ENCODE peak calls at places on chromosomes 1 and 21, in four cellular contexts. One of them, this sample, is unnamed.

GRCh38 chr1:154431586-154432373 is 26.6 kb downstream of the IL6R start:
- DNase-seq in HCT116: no peak
- DNase-seq in HepG2: no peak
- DNase-seq in K562: peak; percentile 33
- DNase-seq in this sample: peak; percentile 78

GRCh38 chr1:99003911-99004269 is 771 bp downstream of the PLPPR5 start:
- DNase-seq in K562: no peak
- DNase-seq in HCT116: no peak
- DNase-seq in HepG2: no peak
- DNase-seq in this sample: no peak

GRCh38 chr21:26844258-26845065 is 747 bp downstream of the ADAMTS1 start:
- DNase-seq in K562: no peak
- DNase-seq in HCT116: no peak
- DNase-seq in HepG2: no peak
- DNase-seq in this sample: no peak

GRCh38 chr1:41767534-41767933 is 151.2 kb downstream of the HIVEP3 start:
- DNase-seq in K562: no peak
- DNase-seq in HCT116: no peak
- DNase-seq in HepG2: no peak
- DNase-seq in this sample: no peak

GRCh38 chr1:227886993-227887696 is 60.6 kb downstream of the WNT9A start:
- DNase-seq in HCT116: no peak
- DNase-seq in HepG2: no peak
- DNase-seq in K562: no peak
- DNase-seq in this sample: no peak

GRCh38 chr1:61612600-61612999 is 112.3 kb downstream of the TM2D1 start:
- DNase-seq in K562: no peak
- DNase-seq in HCT116: no peak
- DNase-seq in HepG2: no peak
- DNase-seq in this sample: no peak

GRCh38 chr1:19086176-19086875 is 123.7 kb downstream of the UBR4 start:
- DNase-seq in HepG2: no peak
- DNase-seq in K562: no peak
- DNase-seq in HCT116: no peak
- DNase-seq in this sample: no peak

GRCh38 chr1:206575165-206575893 is 36.9 kb downstream of the EIF2D start:
- DNase-seq in HepG2: no peak
- DNase-seq in HCT116: no peak
- DNase-seq in K562: peak; percentile 71
- DNase-seq in this sample: no peak

GRCh38 chr21:33976082-33976979 is 60.7 kb upstream of the ATP5PO start:
- DNase-seq in HCT116: no peak
- DNase-seq in K562: peak; percentile 87
- DNase-seq in HepG2: peak; percentile 65
- DNase-seq in this sample: peak; percentile 76

GRCh38 chr1:52424238-52424637 is 19.8 kb downstream of the PRPF38A start:
- DNase-seq in HCT116: no peak
- DNase-seq in K562: no peak
- DNase-seq in HepG2: no peak
- DNase-seq in this sample: no peak

GRCh38 chr1:150976401-150976821 is 1.8 kb upstream of the CERS2 start:
- DNase-seq in HepG2: no peak
- DNase-seq in HCT116: no peak
- DNase-seq in K562: no peak
- DNase-seq in this sample: no peak

GRCh38 chr1:95286479-95286878 is 52.5 kb downstream of the RWDD3 start:
- DNase-seq in HepG2: peak; percentile 32
- DNase-seq in HCT116: no peak
- DNase-seq in K562: no peak
- DNase-seq in this sample: no peak

GRCh38 chr1:23807453-23807852 is 6.9 kb upstream of the GALE start:
- DNase-seq in HepG2: no peak
- DNase-seq in K562: no peak
- DNase-seq in HCT116: no peak
- DNase-seq in this sample: no peak

GRCh38 chr1:30733520-30733919 is 10.1 kb upstream of the MATN1 start:
- DNase-seq in HCT116: no peak
- DNase-seq in K562: peak; percentile 56
- DNase-seq in HepG2: no peak
- DNase-seq in this sample: no peak

GRCh38 chr1:177164380-177165068 is at the start of gene ASTN1:
- DNase-seq in HepG2: no peak
- DNase-seq in HCT116: no peak
- DNase-seq in K562: no peak
- DNase-seq in this sample: no peak

GRCh38 chr1:59061876-59062275 is 235.0 kb upstream of the FGGY start:
- DNase-seq in K562: no peak
- DNase-seq in HCT116: peak; percentile 32
- DNase-seq in HepG2: no peak
- DNase-seq in this sample: no peak

GRCh38 chr1:54404939-54405880 is 984 bp downstream of the SSBP3 start:
- DNase-seq in HCT116: no peak
- DNase-seq in K562: peak; percentile 62
- DNase-seq in HepG2: no peak
- DNase-seq in this sample: no peak

GRCh38 chr1:6011161-6011945 is 19.1 kb upstream of the NPHP4 start:
- DNase-seq in K562: no peak
- DNase-seq in HCT116: no peak
- DNase-seq in HepG2: no peak
- DNase-seq in this sample: no peak

GRCh38 chr1:89622895-89623294 is 10.0 kb upstream of the LRRC8C start:
- DNase-seq in HepG2: no peak
- DNase-seq in K562: no peak
- DNase-seq in HCT116: no peak
- DNase-seq in this sample: no peak

DNA sequence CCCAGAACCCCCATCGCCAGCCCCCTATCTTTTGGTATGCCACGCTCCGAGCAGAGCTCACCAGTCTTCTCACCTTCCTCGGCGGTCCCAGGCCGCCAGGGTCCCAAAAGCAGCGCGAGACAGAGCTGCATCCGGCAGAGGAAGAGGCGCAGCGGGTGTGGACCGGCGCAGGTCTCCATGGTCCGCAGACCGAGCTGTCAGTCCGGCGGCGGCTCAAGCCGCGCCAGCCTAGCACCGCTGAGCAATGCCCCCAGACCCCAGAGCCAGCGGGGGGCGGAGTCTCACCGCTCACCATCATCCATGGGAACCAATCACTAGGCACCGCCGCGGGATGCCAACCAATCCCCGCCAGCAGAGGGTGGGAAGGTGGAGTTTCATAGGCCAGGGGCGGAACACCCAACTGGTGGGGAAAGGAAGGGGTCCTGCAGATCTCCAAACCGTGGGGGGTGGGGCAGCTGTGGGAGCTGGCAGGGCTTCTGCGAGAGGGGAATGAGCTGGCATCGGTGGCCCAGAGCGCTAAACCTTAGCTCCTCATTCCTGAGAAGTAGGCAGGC is at the start of gene EPHA10:
- DNase-seq in HCT116: no peak
- DNase-seq in K562: no peak
- DNase-seq in HepG2: no peak
- DNase-seq in this sample: no peak
- H3K4me3 ChIP-seq in HCT116: no peak within 1 kb of the TSS
- H3K4me3 ChIP-seq in K562: no peak within 1 kb of the TSS
- H3K4me3 ChIP-seq in HepG2: no peak within 1 kb of the TSS
- H3K4me3 ChIP-seq in this sample: peak within 1 kb of the TSS; percentile 54

DNA sequence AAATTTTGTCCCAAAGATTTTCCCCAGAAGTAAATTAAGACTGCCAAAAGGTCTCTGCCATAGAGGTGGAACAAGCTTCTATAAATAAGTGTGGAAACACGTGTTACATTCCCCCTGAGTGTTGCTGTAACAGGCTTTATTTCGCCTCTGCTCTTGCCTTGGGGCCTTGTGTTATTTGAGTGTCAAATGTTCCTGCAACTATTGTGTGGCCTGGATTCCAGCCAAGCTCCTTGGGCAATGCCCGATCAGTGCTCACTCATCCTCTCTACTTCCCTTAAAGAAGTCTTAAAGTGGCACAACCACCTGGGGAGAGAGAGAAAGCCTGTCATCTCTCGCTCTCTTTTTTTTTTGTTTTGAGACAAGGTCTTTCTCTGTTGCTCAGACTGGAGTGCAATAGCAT is 156.7 kb downstream of the NR5A2 start:
- DNase-seq in HepG2: no peak
- DNase-seq in K562: no peak
- DNase-seq in HCT116: peak; percentile 42
- DNase-seq in this sample: no peak
- TF ChIP-seq SIN3A in HepG2: no peak
- TF ChIP-seq SIN3A in K562: no peak
- TF ChIP-seq SIN3A in HCT116: peak; percentile 33
- TF ChIP-seq SIN3A in this sample: no peak

DNA sequence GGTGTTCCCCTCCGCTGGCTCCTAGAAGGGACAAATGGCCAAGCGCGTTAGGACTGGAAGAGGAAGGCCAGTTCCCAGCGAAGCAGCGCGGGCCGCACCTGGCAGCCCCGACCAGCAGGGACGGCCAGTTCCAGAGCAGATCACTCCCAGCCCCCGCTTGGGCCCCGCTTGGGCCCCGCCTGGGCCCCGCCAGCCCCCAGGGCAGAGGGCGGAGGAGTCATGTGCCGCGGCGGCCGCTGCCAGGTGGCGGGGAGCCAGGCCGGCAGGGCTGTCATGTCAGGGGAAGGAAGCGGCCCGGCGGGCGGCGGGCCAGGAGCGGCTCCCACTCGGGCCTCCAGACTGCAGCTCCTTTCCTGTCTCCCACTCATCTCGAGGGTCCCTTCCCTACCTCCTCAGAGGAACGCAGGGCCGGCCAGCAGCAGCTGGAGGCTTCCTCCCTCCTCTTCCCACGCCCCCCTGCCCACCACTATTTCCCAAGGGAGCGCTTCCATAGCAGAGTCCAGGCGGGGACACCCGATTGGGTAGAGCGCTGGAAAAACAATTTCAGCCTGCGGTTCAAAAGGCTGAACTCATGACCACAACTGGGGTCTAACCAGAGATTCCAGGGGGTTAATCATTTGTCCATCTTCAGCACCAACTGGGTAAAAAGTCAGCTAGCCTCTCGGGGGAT is 16.5 kb downstream of the ZNF697 start:
- DNase-seq in K562: peak; percentile 17
- DNase-seq in HepG2: peak; percentile 88
- DNase-seq in HCT116: no peak
- DNase-seq in this sample: no peak
- TF ChIP-seq TCF7L2 in K562: no peak
- TF ChIP-seq TCF7L2 in HepG2: no peak
- TF ChIP-seq TCF7L2 in HCT116: no peak
- TF ChIP-seq TCF7L2 in this sample: no peak

GRCh38 chr21:16534408-16535099 is 804.8 kb downstream of the USP25 start:
- DNase-seq in HepG2: no peak
- DNase-seq in K562: no peak
- DNase-seq in HCT116: no peak
- DNase-seq in this sample: no peak

GRCh38 chr21:16533692-16534407 is 804.1 kb downstream of the USP25 start:
- DNase-seq in K562: no peak
- DNase-seq in HCT116: no peak
- DNase-seq in HepG2: no peak
- DNase-seq in this sample: no peak

GRCh38 chr21:16539041-16539440 is 809.3 kb downstream of the USP25 start:
- DNase-seq in HCT116: no peak
- DNase-seq in K562: no peak
- DNase-seq in HepG2: no peak
- DNase-seq in this sample: no peak

GRCh38 chr21:16535100-16535418 is 805.3 kb downstream of the USP25 start:
- DNase-seq in K562: no peak
- DNase-seq in HCT116: no peak
- DNase-seq in HepG2: no peak
- DNase-seq in this sample: no peak

GRCh38 chr21:16536661-16537359 is 807.0 kb downstream of the USP25 start:
- DNase-seq in HepG2: no peak
- DNase-seq in HCT116: no peak
- DNase-seq in K562: no peak
- DNase-seq in this sample: no peak
- H3K4me3 ChIP-seq in HepG2: no peak overlapping the region
- H3K4me3 ChIP-seq in HCT116: no peak overlapping the region
- H3K4me3 ChIP-seq in K562: no peak overlapping the region
- H3K4me3 ChIP-seq in this sample: peak overlapping the region; percentile 54